ENCODE peak calls at places on chromosomes 7 and 10, in six cellular contexts. L is mammary epithelial cell, Y is esophagus squamous epithelium, E is H1, B is DND-41, D is HepG2. K is an unnamed sample.

GRCh38 chr7:53325061-53325460 is 289.6 kb downstream of the POM121L12 start:
- DNase-seq in Y (no peak), D (no peak), E (no peak), L (no peak), B (no peak), K (no peak)

GRCh38 chr7:7964250-7964649 is 4.3 kb upstream of the GLCCI1 start:
- DNase-seq in D (no peak), Y (no peak), B (no peak), E (no peak), L (no peak), K (no peak)

GRCh38 chr7:26083113-26083512 is 68.9 kb upstream of the NFE2L3 start:
- DNase-seq in E (no peak), Y (no peak), D (no peak), B (no peak), L (peak; percentile 87), K (peak; percentile 53)

GRCh38 chr10:51564896-51565505 is 134.4 kb downstream of the CSTF2T start:
- DNase-seq in Y (no peak), L (no peak), B (no peak), E (no peak), D (no peak), K (no peak)

GRCh38 chr10:133388265-133388972 is 5.5 kb upstream of the MTG1 start:
- DNase-seq in D (peak; percentile 21), L (no peak), E (no peak), B (no peak), Y (no peak), K (no peak)

GRCh38 chr7:8147004-8147403 is 115.0 kb downstream of the ICA1 start:
- DNase-seq in L (no peak), E (no peak), D (no peak), B (no peak), Y (no peak), K (no peak)

GRCh38 chr7:924541-925231 is 29.8 kb downstream of the ADAP1 start:
- DNase-seq in D (no peak), B (no peak), L (no peak), Y (no peak), E (no peak), K (no peak)

GRCh38 chr7:43649755-43650274 is 66.9 kb downstream of the STK17A start:
- DNase-seq in B (peak; percentile 65), E (no peak), Y (no peak), D (no peak), L (peak; percentile 72), K (no peak)

GRCh38 chr10:30557884-30558283 is 71.7 kb downstream of the LYZL2 start:
- DNase-seq in E (no peak), L (peak; percentile 56), B (no peak), D (peak; percentile 82), Y (no peak), K (peak; percentile 38)

GRCh38 chr7:131157530-131158243 is 170.0 kb upstream of the MKLN1 start:
- DNase-seq in Y (no peak), B (no peak), E (peak; percentile 41), L (no peak), D (no peak), K (no peak)

GRCh38 chr10:110360857-110361474 is 56.2 kb upstream of the SMNDC1 start:
- DNase-seq in D (no peak), Y (no peak), E (no peak), B (no peak), L (peak; percentile 22), K (no peak)

GRCh38 chr10:113415246-113415645 is 137.6 kb upstream of the HABP2 start:
- DNase-seq in L (peak; percentile 12), Y (no peak), B (no peak), D (no peak), E (no peak), K (no peak)

GRCh38 chr10:77675347-77675746 is 37.7 kb upstream of the KCNMA1 start:
- DNase-seq in L (no peak), B (no peak), Y (no peak), D (no peak), E (no peak), K (no peak)

GRCh38 chr10:130062201-130062600 is 48.4 kb downstream of the C10orf143 start:
- DNase-seq in Y (no peak), B (no peak), E (no peak), L (no peak), D (no peak), K (no peak)

GRCh38 chr10:90306187-90306586 is 551.7 kb downstream of the HTR7 start:
- DNase-seq in E (no peak), B (no peak), Y (no peak), D (no peak), L (peak; percentile 76), K (no peak)

GRCh38 chr10:112949875-112950507 is at the start of gene TCF7L2:
- DNase-seq in B (peak; percentile 95), L (peak; percentile 96), E (peak; percentile 90), Y (peak; percentile 79), D (peak; percentile 98), K (peak; percentile 81)

GRCh38 chr10:131814567-131815290 is 86.1 kb upstream of the PPP2R2D start:
- DNase-seq in Y (no peak), L (no peak), D (peak; percentile 24), E (peak; percentile 45), B (no peak), K (no peak)

GRCh38 chr7:39616138-39616537 is 7.2 kb upstream of the RALA start:
- DNase-seq in B (no peak), Y (no peak), D (no peak), E (no peak), L (peak; percentile 33), K (no peak)

GRCh38 chr10:120508393-120508792 is 51.4 kb downstream of the PLPP4 start:
- DNase-seq in Y (no peak), B (peak; percentile 51), L (peak; percentile 98), D (no peak), E (no peak), K (peak; percentile 95)

GRCh38 chr10:72665925-72666324 is 26.0 kb upstream of the MCU start:
- DNase-seq in E (no peak), D (no peak), L (peak; percentile 81), B (no peak), Y (no peak), K (no peak)

GRCh38 chr7:149719912-149720335 is 53.5 kb downstream of the ZNF467 start:
- DNase-seq in Y (no peak), B (no peak), E (no peak), D (no peak), L (no peak), K (no peak)

GRCh38 chr7:146116452-146117219 is at the start of gene CNTNAP2:
- DNase-seq in D (no peak), L (no peak), Y (no peak), E (peak; percentile 72), B (no peak), K (peak; percentile 10)

GRCh38 chr7:42911482-42912447 is at the start of gene C7orf25:
- DNase-seq in D (peak; percentile 90), B (peak; percentile 96), L (peak; percentile 90), Y (peak; percentile 74), E (peak; percentile 98), K (peak; percentile 71)

GRCh38 chr7:69517985-69518731 is 80.1 kb upstream of the AUTS2 start:
- DNase-seq in Y (no peak), D (no peak), B (no peak), L (no peak), E (peak; percentile 69), K (no peak)

GRCh38 chr7:81715984-81716588 is 53.8 kb downstream of the HGF start:
- DNase-seq in D (peak; percentile 1), L (peak; percentile 42), B (no peak), E (no peak), Y (no peak), K (no peak)

GRCh38 chr10:43105119-43105792 is 28.4 kb downstream of the RET start:
- DNase-seq in D (peak; percentile 36), B (peak; percentile 70), Y (peak; percentile 10), E (peak; percentile 94), L (peak; percentile 59), K (peak; percentile 9)

GRCh38 chr10:33897255-33897893 is 562.9 kb upstream of the NRP1 start:
- DNase-seq in B (no peak), E (no peak), Y (no peak), L (peak; percentile 98), D (no peak), K (no peak)

GRCh38 chr10:35523670-35524225 is 81.4 kb upstream of the GJD4 start:
- DNase-seq in B (no peak), Y (no peak), L (no peak), D (no peak), E (no peak), K (no peak)

GRCh38 chr10:42812028-42812427 is 29.4 kb downstream of the BMS1 start:
- DNase-seq in D (no peak), L (no peak), B (no peak), E (no peak), Y (no peak), K (no peak)

GRCh38 chr10:3126741-3127342 is 45.7 kb downstream of the PITRM1 start:
- DNase-seq in B (no peak), D (no peak), L (no peak), E (no peak), Y (no peak), K (no peak)
- H3K36me3 ChIP-seq in B (peaks cover 97% of the 10 kb centered on the region), D (no peaks in the 10 kb centered on the region), L (peaks cover 36% of the 10 kb centered on the region), E (peaks cover 70% of the 10 kb centered on the region), Y (peaks cover 90% of the 10 kb centered on the region), K (peaks cover 2% of the 10 kb centered on the region)

DNA sequence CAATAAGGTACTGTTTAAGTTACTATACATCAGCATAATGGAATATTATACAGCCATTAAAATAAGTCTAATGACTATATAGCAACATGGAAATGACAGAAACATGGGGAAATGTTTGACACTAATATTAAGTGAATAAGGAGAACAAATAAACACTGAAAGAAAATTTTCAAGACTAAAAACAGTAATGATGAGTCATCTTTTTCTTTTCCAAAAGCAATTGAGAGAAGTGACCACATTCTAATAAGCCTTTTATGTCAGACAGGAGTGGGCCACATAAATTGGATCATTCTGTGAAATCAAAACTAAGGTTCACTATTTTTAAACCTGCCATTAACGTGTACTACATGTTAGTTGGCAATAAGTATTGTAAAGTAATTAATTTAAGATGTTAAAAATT is 187.5 kb downstream of the AHR start:
- DNase-seq in L (no peak), B (no peak), Y (no peak), E (no peak), D (no peak), K (no peak)
- H3K36me3 ChIP-seq in L (no peaks in the 10 kb centered on the region), B (no peaks in the 10 kb centered on the region), Y (no peaks in the 10 kb centered on the region), E (no peaks in the 10 kb centered on the region), D (no peaks in the 10 kb centered on the region), K (no peaks in the 10 kb centered on the region)

GRCh38 chr7:127675716-127676115 is 23.7 kb downstream of the SND1 start:
- DNase-seq in B (no peak), E (no peak), D (no peak), Y (no peak), L (no peak), K (no peak)

GRCh38 chr7:127673902-127674301 is 21.9 kb downstream of the SND1 start:
- DNase-seq in B (no peak), L (peak; percentile 7), E (no peak), Y (no peak), D (no peak), K (no peak)

GRCh38 chr7:127677433-127678230 is 25.6 kb downstream of the SND1 start:
- DNase-seq in Y (no peak), E (no peak), L (no peak), D (no peak), B (no peak), K (no peak)

GRCh38 chr7:127671341-127671740 is 19.3 kb downstream of the SND1 start:
- DNase-seq in Y (no peak), E (no peak), D (no peak), L (no peak), B (no peak), K (no peak)

GRCh38 chr7:127674361-127674760 is 22.4 kb downstream of the SND1 start:
- DNase-seq in E (no peak), Y (no peak), B (no peak), D (no peak), L (no peak), K (no peak)
- H3K36me3 ChIP-seq in E (peaks cover 2% of the 10 kb centered on the region), Y (peaks cover 5% of the 10 kb centered on the region), B (peaks cover 48% of the 10 kb centered on the region), D (peaks cover 54% of the 10 kb centered on the region), L (peaks cover 4% of the 10 kb centered on the region), K (no peaks in the 10 kb centered on the region)

GRCh38 chr7:6407434-6407833 is 40.3 kb downstream of the DAGLB start:
- DNase-seq in E (no peak), Y (no peak), D (no peak), L (no peak), B (no peak), K (no peak)
- H3K36me3 ChIP-seq in E (peaks cover 63% of the 10 kb centered on the region), Y (peaks cover 100% of the 10 kb centered on the region), D (peaks cover 73% of the 10 kb centered on the region), L (peaks cover 37% of the 10 kb centered on the region), B (peaks cover 86% of the 10 kb centered on the region), K (peaks cover 5% of the 10 kb centered on the region)

K was measured in kidney epithelial cell.